ENCODE peak calls at places on chromosomes 3 and 15, in six cellular contexts. B is SK-N-SH, G is H1, F is K562, H is HepG2, I is GM12878. D is an unnamed sample.

GRCh38 chr3:128584412-128585020 is 66.1 kb downstream of the RPN1 start:
- DNase-seq in B (peak; percentile 94), G (peak; percentile 80), F (peak; percentile 66), H (peak; percentile 59), I (peak; percentile 4), D (peak; percentile 74)

GRCh38 chr15:57526615-57527014 is 65.1 kb upstream of the MYZAP start:
- DNase-seq in B (no peak), G (no peak), F (no peak), H (no peak), I (no peak), D (no peak)

GRCh38 chr3:12870942-12871341 is 29.6 kb upstream of the RPL32 start:
- DNase-seq in B (no peak), G (no peak), F (no peak), H (no peak), I (no peak), D (no peak)

GRCh38 chr3:134381836-134382442 is 7.7 kb upstream of the AMOTL2 start:
- DNase-seq in B (no peak), G (no peak), F (no peak), H (no peak), I (no peak), D (no peak)

GRCh38 chr3:11373235-11373634 is 101.0 kb downstream of the ATG7 start:
- DNase-seq in B (no peak), G (no peak), F (no peak), H (no peak), I (no peak), D (no peak)

GRCh38 chr3:50573566-50574279 is 4.4 kb downstream of the HEMK1 start:
- DNase-seq in B (no peak), G (no peak), F (no peak), H (no peak), I (no peak), D (no peak)

GRCh38 chr3:127020543-127020942 is 37.6 kb downstream of the PLXNA1 start:
- DNase-seq in B (no peak), G (no peak), F (no peak), H (no peak), I (no peak), D (no peak)

GRCh38 chr15:96838088-96838487 is 507.6 kb downstream of the NR2F2 start:
- DNase-seq in B (no peak), G (no peak), F (no peak), H (no peak), I (no peak), D (no peak)

GRCh38 chr15:75229191-75230015 is 27.7 kb downstream of the C15orf39 start:
- DNase-seq in B (no peak), G (no peak), F (no peak), H (no peak), I (no peak), D (no peak)

GRCh38 chr3:193815246-193816027 is 222.4 kb downstream of the OPA1 start:
- DNase-seq in B (no peak), G (no peak), F (no peak), H (no peak), I (no peak), D (no peak)

GRCh38 chr3:107990926-107991325 is 99.9 kb downstream of the CD47 start:
- DNase-seq in B (no peak), G (no peak), F (no peak), H (no peak), I (no peak), D (no peak)

GRCh38 chr3:51538115-51538458 is 432 bp upstream of the RAD54L2 start:
- DNase-seq in B (no peak), G (no peak), F (no peak), H (no peak), I (no peak), D (no peak)

GRCh38 chr3:10444511-10444910 is 60.9 kb downstream of the ATP2B2 start:
- DNase-seq in B (no peak), G (no peak), F (peak; percentile 20), H (no peak), I (no peak), D (no peak)

DNA sequence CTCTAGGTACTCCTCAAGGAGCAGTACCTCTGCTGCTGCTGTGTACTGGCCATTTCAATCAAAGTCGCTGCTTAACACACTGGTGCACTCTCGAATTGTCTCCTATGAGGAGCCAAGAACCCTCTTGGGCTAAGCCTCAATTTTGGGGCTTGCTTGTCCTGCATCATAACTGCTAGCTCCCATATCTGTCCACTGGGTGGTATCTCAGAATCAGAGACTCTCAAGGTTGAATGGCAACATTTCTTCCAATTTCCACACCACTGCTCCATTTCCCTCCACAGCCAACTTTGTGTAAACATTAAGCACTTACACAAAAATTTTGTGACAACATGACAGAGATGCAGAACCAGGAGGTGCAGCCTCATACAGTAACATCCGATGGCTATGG is 82.4 kb downstream of the XXYLT1 start:
- DNase-seq in B (no peak), G (no peak), F (no peak), H (no peak), I (no peak), D (no peak)
- TF ChIP-seq CHD2 in B (no peak), G (no peak), F (no peak), H (no peak), I (no peak), D (no peak)

GRCh38 chr3:149247929-149248691 is 26.5 kb upstream of the CP start:
- DNase-seq in B (no peak), G (no peak), F (no peak), H (peak; percentile 25), I (no peak), D (no peak)
- TF ChIP-seq CHD2 in B (no peak), G (no peak), F (no peak), H (no peak), I (no peak), D (no peak)

DNA sequence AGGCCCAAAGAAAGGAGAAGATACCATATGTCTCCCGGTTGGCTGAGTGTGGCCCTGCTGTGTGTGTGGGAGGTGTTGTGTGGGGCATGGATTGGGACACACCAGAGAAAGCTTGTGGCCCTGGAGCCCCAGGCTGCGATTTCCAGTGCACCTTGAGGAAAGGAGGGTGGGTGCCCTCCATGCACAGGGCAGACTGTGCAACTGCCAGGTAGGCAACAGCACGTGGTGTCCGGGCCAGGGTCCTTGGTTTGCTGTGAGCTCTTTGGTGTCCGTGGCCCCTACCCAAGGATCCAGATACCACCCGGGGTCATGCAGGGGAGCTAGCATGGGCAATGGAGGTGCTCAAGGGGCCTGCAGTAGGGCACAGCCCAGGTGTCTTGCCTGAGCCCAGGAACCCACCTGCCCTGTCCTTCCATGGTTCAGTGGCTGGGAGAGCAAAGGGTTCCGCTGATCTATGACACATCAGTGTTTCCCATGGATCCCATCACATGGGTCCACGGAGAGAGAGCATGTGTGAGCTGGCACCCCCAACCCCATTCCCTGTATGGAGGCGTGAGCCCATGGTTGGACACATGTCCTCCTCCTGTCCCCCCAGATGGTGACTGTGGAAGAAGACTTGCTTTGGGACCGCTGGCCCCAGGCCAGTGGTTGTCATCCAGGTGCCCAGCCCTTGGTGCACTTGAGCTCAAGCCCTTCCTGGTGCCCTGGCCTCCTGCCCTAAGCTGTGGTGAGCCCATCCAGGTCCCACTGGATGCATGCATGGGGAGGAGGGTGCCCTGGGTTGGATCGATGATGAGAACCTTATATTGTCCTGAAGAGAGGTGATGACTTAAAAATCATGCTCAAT is 223.4 kb downstream of the SNRPN start:
- DNase-seq in B (no peak), G (peak; percentile 16), F (no peak), H (no peak), I (no peak), D (no peak)
- TF ChIP-seq CHD2 in B (no peak), G (no peak), F (no peak), H (no peak), I (no peak), D (no peak)

GRCh38 chr15:74036271-74037170 is 42.0 kb downstream of the PML start:
- DNase-seq in B (peak; percentile 76), G (peak; percentile 84), F (peak; percentile 48), H (peak; percentile 51), I (no peak), D (peak; percentile 60)
- TF ChIP-seq CHD2 in B (no peak), G (no peak), F (no peak), H (no peak), I (no peak), D (no peak)

DNA sequence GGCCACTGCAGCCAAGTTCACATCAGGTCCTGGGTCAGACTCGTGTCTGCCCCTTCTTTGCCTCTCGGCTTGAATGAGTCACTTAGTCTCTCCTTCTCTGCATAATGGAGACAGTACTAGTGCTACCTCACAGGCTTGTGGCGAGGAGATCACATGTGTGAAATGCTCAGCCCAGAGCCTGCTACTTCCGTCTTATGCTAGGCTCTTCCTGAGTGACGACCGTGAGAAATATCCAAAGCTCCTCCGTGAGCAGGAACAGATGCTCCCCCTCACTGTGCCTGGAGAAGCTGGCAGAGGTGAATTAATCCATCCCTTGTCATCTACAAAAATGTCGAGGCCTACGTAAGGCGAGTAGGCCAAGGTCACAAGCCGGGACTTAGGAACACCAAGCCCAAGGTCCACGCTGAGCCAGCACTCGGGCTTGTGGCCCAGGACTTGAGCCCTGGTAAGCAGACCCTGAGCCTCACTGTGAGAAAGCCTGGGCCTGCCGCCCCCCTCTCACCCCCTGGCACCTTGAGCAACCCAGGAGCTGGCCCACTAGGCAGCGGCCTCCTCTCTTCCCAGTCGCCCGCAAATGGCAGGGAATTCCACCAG is 17.9 kb downstream of the PAK6 start:
- DNase-seq in B (no peak), G (no peak), F (no peak), H (no peak), I (no peak), D (no peak)
- TF ChIP-seq CHD2 in B (no peak), G (no peak), F (no peak), H (no peak), I (no peak), D (no peak)

DNA sequence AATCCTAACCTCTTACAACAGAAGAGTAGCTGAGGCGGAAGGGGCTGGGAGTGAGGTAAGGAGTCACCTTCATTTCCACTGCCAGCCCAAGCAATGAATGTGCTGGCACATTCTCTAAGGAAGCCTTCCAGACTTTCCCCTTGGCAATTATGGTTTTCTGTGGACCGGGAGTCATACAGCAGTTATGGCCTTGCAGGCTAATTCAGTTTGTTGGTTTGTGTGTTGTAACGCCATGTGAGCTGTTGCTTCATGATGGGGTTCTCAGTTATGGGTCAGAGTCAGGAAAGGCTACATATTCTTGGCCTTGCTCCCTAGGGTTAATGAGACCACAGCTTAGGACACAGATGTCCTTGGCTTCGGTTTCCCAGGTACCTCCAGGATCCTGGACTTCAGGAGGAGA is 137.0 kb downstream of the ADAMTS17 start:
- DNase-seq in B (no peak), G (no peak), F (no peak), H (no peak), I (no peak), D (no peak)
- TF ChIP-seq CHD2 in B (no peak), G (no peak), F (no peak), H (no peak), I (no peak), D (no peak)